ENCODE peak calls at places on chromosomes 13 and 19, in nine cellular contexts. H, B, A, W, O, Q, I, S and E are unnamed samples.

GRCh38 chr19:23403581-23404324 is 8.5 kb upstream of the ZNF91 start:
- DNase-seq in H (no peak), B (no peak), A (no peak), W (no peak), O (peak; percentile 32), Q (no peak), I (no peak), S (no peak), E (no peak)

GRCh38 chr13:111857846-111858560 is 208.9 kb upstream of the SOX1 start:
- DNase-seq in H (no peak), B (no peak), A (no peak), W (no peak), O (no peak), Q (no peak), I (no peak), S (no peak), E (no peak)

GRCh38 chr13:82480415-82480814 is 1401.9 kb downstream of the SLITRK1 start:
- DNase-seq in H (no peak), B (no peak), A (no peak), W (no peak), O (peak; percentile 4), Q (no peak), I (no peak), S (no peak), E (no peak)

GRCh38 chr13:37277435-37278144 is 172.1 kb upstream of the CSNK1A1L start:
- DNase-seq in H (no peak), B (no peak), A (no peak), W (peak; percentile 10), O (no peak), Q (peak; percentile 49), I (no peak), S (no peak), E (no peak)

GRCh38 chr19:16895467-16896097 is 6.8 kb downstream of the F2RL3 start:
- DNase-seq in H (no peak), B (no peak), A (peak; percentile 3), W (no peak), O (no peak), Q (no peak), I (peak; percentile 59), S (no peak), E (no peak)

GRCh38 chr19:38803543-38803942 is 9.2 kb downstream of the LGALS4 start:
- DNase-seq in H (no peak), B (no peak), A (no peak), W (no peak), O (peak; percentile 4), Q (no peak), I (no peak), S (no peak), E (no peak)

GRCh38 chr19:39588066-39588465 is 14.3 kb upstream of the LGALS13 start:
- DNase-seq in H (no peak), B (no peak), A (no peak), W (no peak), O (no peak), Q (no peak), I (no peak), S (no peak), E (no peak)

GRCh38 chr19:17687857-17688784 is at the start of gene UNC13A:
- DNase-seq in H (no peak), B (peak; percentile 29), A (peak; percentile 34), W (no peak), O (peak; percentile 94), Q (peak; percentile 34), I (peak; percentile 11), S (peak; percentile 78), E (peak; percentile 60)

GRCh38 chr13:114101325-114101821 is 31.1 kb downstream of the RASA3 start:
- DNase-seq in H (no peak), B (no peak), A (no peak), W (no peak), O (no peak), Q (no peak), I (no peak), S (no peak), E (no peak)

GRCh38 chr13:95180513-95181245 is 120.6 kb downstream of the ABCC4 start:
- DNase-seq in H (no peak), B (no peak), A (no peak), W (no peak), O (no peak), Q (no peak), I (no peak), S (no peak), E (no peak)

GRCh38 chr19:45112111-45112827 is 19.3 kb downstream of the PPP1R37 start:
- DNase-seq in H (no peak), B (no peak), A (no peak), W (no peak), O (no peak), Q (no peak), I (no peak), S (no peak), E (no peak)

GRCh38 chr13:113542751-113543424 is 41.7 kb upstream of the TFDP1 start:
- DNase-seq in H (no peak), B (no peak), A (no peak), W (no peak), O (no peak), Q (no peak), I (no peak), S (no peak), E (no peak)

GRCh38 chr19:48950830-48951519 is 3.7 kb upstream of the BAX start:
- DNase-seq in H (no peak), B (no peak), A (no peak), W (no peak), O (no peak), Q (no peak), I (no peak), S (no peak), E (no peak)

GRCh38 chr19:44718441-44719261 is 19.7 kb downstream of the CEACAM16 start:
- DNase-seq in H (no peak), B (no peak), A (peak; percentile 35), W (no peak), O (peak; percentile 79), Q (peak; percentile 63), I (peak; percentile 84), S (no peak), E (no peak)

GRCh38 chr19:10421240-10421948 is 1.1 kb downstream of the PDE4A start:
- DNase-seq in H (no peak), B (no peak), A (no peak), W (no peak), O (peak; percentile 0), Q (peak; percentile 5), I (no peak), S (no peak), E (no peak)

GRCh38 chr13:30974350-30974749 is 41.9 kb downstream of the TEX26 start:
- DNase-seq in H (no peak), B (no peak), A (no peak), W (no peak), O (no peak), Q (no peak), I (no peak), S (no peak), E (no peak)

GRCh38 chr19:14005381-14006084 is 587 bp downstream of the RFX1 start:
- DNase-seq in H (peak; percentile 43), B (peak; percentile 91), A (peak; percentile 88), W (peak; percentile 51), O (peak; percentile 87), Q (peak; percentile 85), I (peak; percentile 65), S (peak; percentile 92), E (peak; percentile 94)

GRCh38 chr13:51635137-51635878 is 51.0 kb downstream of the WDFY2 start:
- DNase-seq in H (no peak), B (no peak), A (no peak), W (no peak), O (no peak), Q (no peak), I (no peak), S (no peak), E (no peak)

GRCh38 chr19:4295972-4296771 is 6.0 kb downstream of the TMIGD2 start:
- DNase-seq in H (no peak), B (no peak), A (no peak), W (no peak), O (peak; percentile 65), Q (no peak), I (peak; percentile 66), S (no peak), E (no peak)